ENCODE peak calls at places on chromosome X, in five cellular contexts. M is activated B cell treated with CpG ODN at 0.5 μM for 24 hours, J is lung, Y is pancreas, S is fibroblast of mammary gland. O is an unnamed sample.

GRCh38 chrX:42119076-42119475 is 195.7 kb upstream of the CASK start:
- DNase-seq in M (no peak), J (no peak), Y (no peak), S (peak), O (peak)

GRCh38 chrX:20488473-20488872 is 221.8 kb upstream of the RPS6KA3 start:
- DNase-seq in M (no peak), J (no peak), Y (no peak), S (no peak), O (no peak)

GRCh38 chrX:7789200-7789599 is 53.8 kb upstream of the VCX start:
- DNase-seq in M (no peak), J (no peak), Y (no peak), S (no peak), O (no peak)

GRCh38 chrX:30023451-30023850 is 191.9 kb upstream of the MAGEB2 start:
- DNase-seq in M (no peak), J (no peak), Y (no peak), S (peak), O (no peak)

GRCh38 chrX:65127804-65128203 is 151.6 kb upstream of the ZC4H2 start:
- DNase-seq in M (no peak), J (no peak), Y (no peak), S (no peak), O (no peak)

GRCh38 chrX:134631404-134632346 is 26.6 kb downstream of the PLAC1 start:
- DNase-seq in M (no peak), J (peak), Y (no peak), S (peak), O (peak)

GRCh38 chrX:118272237-118272636 is 73.7 kb upstream of the WDR44 start:
- DNase-seq in M (no peak), J (no peak), Y (no peak), S (peak), O (peak)

GRCh38 chrX:129115104-129115503 is 408.2 kb downstream of the SMARCA1 start:
- DNase-seq in M (no peak), J (no peak), Y (peak), S (peak), O (peak)

GRCh38 chrX:111460612-111461011 is 48.6 kb upstream of the DCX start:
- DNase-seq in M (no peak), J (no peak), Y (no peak), S (peak), O (peak)

GRCh38 chrX:127708155-127708554 is 344.0 kb downstream of the ACTRT1 start:
- DNase-seq in M (no peak), J (no peak), Y (no peak), S (no peak), O (peak)

GRCh38 chrX:114924846-114925245 is 92.6 kb downstream of the IL13RA2 start:
- DNase-seq in M (no peak), J (no peak), Y (no peak), S (no peak), O (no peak)

DNA sequence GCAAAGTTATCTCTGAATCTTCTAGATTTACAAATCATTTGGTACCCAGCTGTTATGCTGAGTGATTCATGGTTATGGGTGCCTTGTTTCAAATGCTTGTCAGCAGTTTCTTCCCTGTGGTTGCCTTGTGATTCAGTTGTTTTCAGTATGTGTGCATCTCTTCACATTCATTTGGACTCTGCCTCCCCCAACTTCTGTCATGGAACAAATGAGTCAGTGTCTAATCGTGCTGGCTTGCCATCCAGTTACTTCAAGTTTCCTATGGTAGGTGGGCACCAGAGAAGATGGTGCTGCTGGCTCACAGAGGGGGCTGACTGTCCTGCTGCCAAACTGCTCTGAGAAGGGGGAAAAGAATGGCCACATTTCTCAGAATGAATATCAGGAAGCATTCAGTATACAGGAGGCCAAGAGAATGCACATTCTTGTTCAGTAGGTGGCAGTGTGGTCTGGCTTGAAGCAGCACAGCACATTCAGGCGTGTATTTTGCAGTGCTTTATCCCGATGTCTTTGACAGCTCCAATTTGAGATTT is 260.9 kb downstream of the GLUD2 start:
- DNase-seq in M (no peak), J (no peak), Y (peak), S (peak), O (peak)
- TF ChIP-seq CTCF in M (no peak), J (peak), Y (peak), S (peak), O (peak)

GRCh38 chrX:85630901-85631300 is 251.4 kb upstream of the POF1B start:
- DNase-seq in M (no peak), J (no peak), Y (no peak), S (no peak), O (no peak)

GRCh38 chrX:85622635-85623034 is 243.2 kb upstream of the POF1B start:
- DNase-seq in M (no peak), J (no peak), Y (no peak), S (no peak), O (no peak)

GRCh38 chrX:85627363-85627762 is 247.9 kb upstream of the POF1B start:
- DNase-seq in M (no peak), J (no peak), Y (no peak), S (no peak), O (peak)
- TF ChIP-seq CTCF in M (no peak), J (no peak), Y (no peak), S (peak), O (peak)

DNA sequence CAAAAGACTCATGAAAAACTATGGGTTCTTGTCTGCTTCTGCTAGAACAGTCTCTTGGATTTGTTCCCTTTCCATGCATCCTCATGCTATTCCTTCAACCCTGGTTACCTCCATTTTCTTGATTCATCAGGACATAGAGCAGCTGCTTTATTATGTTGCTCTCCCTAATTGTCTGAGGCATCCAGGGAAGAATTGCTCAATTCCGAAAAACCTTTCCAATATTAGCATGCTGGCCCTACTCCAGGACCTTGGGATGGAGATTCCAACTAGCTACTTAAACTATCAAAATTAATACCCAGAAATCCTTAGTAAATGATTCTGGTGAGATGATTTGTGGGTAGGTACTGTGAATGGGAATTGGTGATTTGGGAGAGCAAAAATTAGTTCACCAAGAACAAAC is 56.6 kb upstream of the FAM47B start:
- DNase-seq in M (no peak), J (no peak), Y (no peak), S (peak), O (peak)
- TF ChIP-seq CTCF in M (no peak), J (no peak), Y (no peak), S (no peak), O (no peak)

DNA sequence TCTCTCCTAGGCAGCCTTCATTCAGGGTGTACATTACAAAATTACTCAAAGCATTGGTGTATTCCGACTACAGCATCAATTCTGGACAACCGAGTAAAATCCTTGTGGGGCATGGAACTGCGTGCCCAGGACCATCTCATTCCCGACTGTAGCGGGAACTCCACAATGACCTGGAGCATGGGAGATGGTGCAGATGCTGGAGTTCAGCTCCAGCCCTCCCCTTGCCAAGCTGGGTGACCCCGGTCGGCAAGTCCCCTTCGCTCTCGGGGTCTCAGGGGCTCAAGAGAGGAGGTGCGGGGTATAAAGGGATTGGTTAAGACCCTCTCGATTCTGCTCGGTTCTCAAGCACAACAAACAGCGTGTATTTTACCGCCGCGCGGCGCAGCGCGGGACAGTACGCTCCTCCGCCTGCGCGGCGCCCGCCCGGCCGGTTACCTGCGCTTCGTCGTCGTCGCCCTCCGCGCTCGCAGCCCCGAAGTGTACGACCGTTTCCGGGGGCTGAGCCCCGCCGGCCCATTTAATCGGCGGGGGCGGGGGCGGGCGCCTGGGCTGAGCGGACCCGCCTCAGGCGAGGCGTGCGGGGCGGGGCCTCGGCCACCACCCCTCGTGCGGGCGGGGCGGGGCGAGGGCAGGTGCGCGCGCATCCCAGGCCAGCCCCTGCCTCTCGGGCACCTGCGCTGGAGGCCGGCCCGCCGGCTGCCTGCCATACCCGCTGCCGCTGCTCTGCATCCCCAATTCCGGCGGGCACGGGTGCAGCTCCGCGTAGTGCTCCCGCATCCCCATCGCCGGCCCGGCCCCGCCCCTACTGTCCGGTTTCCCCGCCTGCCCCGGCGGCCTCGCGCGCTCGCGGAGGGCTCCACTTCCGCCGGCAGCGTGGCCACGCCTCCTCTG is at the start of gene G6PD:
- DNase-seq in M (peak), J (peak), Y (peak), S (peak), O (peak)
- TF ChIP-seq CTCF in M (no peak), J (no peak), Y (no peak), S (no peak), O (no peak)

DNA sequence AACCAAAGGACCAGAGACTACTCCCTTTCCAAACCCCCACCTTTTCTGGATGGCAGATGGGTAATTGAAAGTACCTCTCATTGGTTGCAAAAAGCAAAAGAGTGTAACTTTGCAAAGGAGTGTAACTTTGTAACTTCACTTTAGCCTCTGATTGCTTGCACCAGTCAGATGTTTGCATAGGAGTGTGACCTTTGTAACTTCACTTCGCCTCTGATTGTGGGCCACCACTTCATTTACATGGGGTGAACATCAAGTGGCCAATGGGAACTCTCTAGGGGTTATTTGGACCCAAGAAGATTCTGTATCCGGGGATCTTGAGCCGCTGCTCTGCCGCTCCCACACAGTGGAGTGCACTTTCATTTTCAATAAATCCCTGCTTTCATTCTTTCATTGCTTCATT is 9.9 kb upstream of the SLC25A43 start:
- DNase-seq in M (no peak), J (no peak), Y (no peak), S (no peak), O (no peak)
- TF ChIP-seq CTCF in M (no peak), J (no peak), Y (no peak), S (no peak), O (no peak)